ENCODE peak calls at places on chromosomes 4 and X, in six cellular contexts. A is heart right ventricle, F is H9, N is upper lobe of left lung, O is WTC11, C is cardiac muscle cell. J is an unnamed sample.

GRCh38 chr4:7382634-7383014 is 52.1 kb downstream of the PSAPL1 start:
- DNase-seq in C (no peak), N (no peak), A (no peak), O (no peak), F (no peak), J (no peak)

GRCh38 chrX:145068450-145068849 is 178.9 kb upstream of the SPANXN1 start:
- DNase-seq in N (no peak), F (no peak), O (no peak), A (no peak), C (no peak), J (no peak)

GRCh38 chr4:176718881-176719280 is 73.8 kb downstream of the VEGFC start:
- DNase-seq in O (no peak), N (no peak), A (no peak), F (no peak), C (no peak), J (no peak)

GRCh38 chr4:147134536-147135210 is 189.0 kb upstream of the TTC29 start:
- DNase-seq in A (no peak), O (no peak), F (no peak), C (peak), N (no peak), J (no peak)

GRCh38 chrX:136176399-136176825 is 29.1 kb downstream of the FHL1 start:
- DNase-seq in F (no peak), O (no peak), N (no peak), A (no peak), C (peak), J (no peak)

GRCh38 chrX:71621644-71622346 is 3.5 kb upstream of the CXCR3 start:
- DNase-seq in N (no peak), A (no peak), F (no peak), O (no peak), C (peak), J (no peak)

GRCh38 chr4:14375816-14376215 is 626.5 kb upstream of the CPEB2 start:
- DNase-seq in N (no peak), O (no peak), F (no peak), A (no peak), C (peak), J (no peak)

GRCh38 chr4:184306470-184306869 is 88.8 kb upstream of the ENPP6 start:
- DNase-seq in A (no peak), F (no peak), N (no peak), O (no peak), C (no peak), J (no peak)

GRCh38 chr4:101162990-101163380 is 184.3 kb downstream of the PPP3CA start:
- DNase-seq in O (no peak), A (no peak), F (no peak), C (no peak), N (no peak), J (no peak)

GRCh38 chr4:26144526-26145167 is 176.2 kb upstream of the RBPJ start:
- DNase-seq in N (no peak), A (no peak), C (no peak), F (no peak), O (no peak), J (no peak)

GRCh38 chr4:15035152-15035551 is 32.9 kb downstream of the CPEB2 start:
- DNase-seq in N (no peak), O (no peak), A (no peak), C (no peak), F (no peak), J (no peak)

GRCh38 chr4:10589808-10590207 is 94.8 kb downstream of the CLNK start:
- DNase-seq in A (no peak), N (no peak), O (no peak), F (no peak), C (peak), J (no peak)

GRCh38 chr4:153792893-153793227 is 4.0 kb upstream of the SFRP2 start:
- DNase-seq in C (no peak), N (no peak), O (peak), F (peak), A (no peak), J (no peak)

GRCh38 chr4:138311771-138312535 is 69.8 kb upstream of the SLC7A11 start:
- DNase-seq in C (peak), F (no peak), O (no peak), A (no peak), N (no peak), J (no peak)

GRCh38 chr4:4480685-4481393 is 61.0 kb downstream of the STX18 start:
- DNase-seq in N (no peak), C (no peak), F (no peak), O (no peak), A (no peak), J (no peak)

GRCh38 chrX:153471663-153472280 is 1.4 kb upstream of the HAUS7 start:
- DNase-seq in F (no peak), C (peak), A (no peak), N (no peak), O (no peak), J (no peak)

GRCh38 chr4:111770514-111770913 is 374.7 kb upstream of the FAM241A start:
- DNase-seq in O (no peak), C (no peak), N (no peak), F (no peak), A (no peak), J (no peak)

GRCh38 chr4:85717366-85717765 is 242.4 kb downstream of the ARHGAP24 start:
- DNase-seq in O (no peak), F (no peak), C (peak), A (no peak), N (no peak), J (no peak)

GRCh38 chrX:1673337-1673736 is 58.5 kb downstream of the ASMT start:
- DNase-seq in F (peak), N (no peak), A (no peak), O (peak), C (peak), J (no peak)

GRCh38 chr4:5568931-5569330 is 139.4 kb downstream of the EVC2 start:
- DNase-seq in C (no peak), N (no peak), A (no peak), F (no peak), O (no peak), J (no peak)

GRCh38 chrX:130179579-130180215 is 7.9 kb downstream of the RAB33A start:
- DNase-seq in N (no peak), F (no peak), C (peak), O (no peak), A (no peak), J (no peak)

GRCh38 chrX:130688360-130688759 is 214.6 kb downstream of the ENOX2 start:
- DNase-seq in F (no peak), N (no peak), A (no peak), O (no peak), C (no peak), J (no peak)

GRCh38 chr4:508675-509373 is 9.8 kb downstream of the PIGG start:
- DNase-seq in C (no peak), N (no peak), F (no peak), O (no peak), A (no peak), J (no peak)

GRCh38 chr4:173503330-173504180 is 26.5 kb downstream of the HAND2 start:
- DNase-seq in F (no peak), C (no peak), O (no peak), N (no peak), A (no peak), J (no peak)

GRCh38 chr4:124753941-124754581 is 41.5 kb upstream of the ANKRD50 start:
- DNase-seq in A (no peak), N (peak), F (no peak), C (peak), O (no peak), J (no peak)

GRCh38 chr4:10013722-10014121 is 7.6 kb downstream of the SLC2A9 start:
- DNase-seq in A (peak), F (peak), C (peak), O (peak), N (peak), J (no peak)

DNA sequence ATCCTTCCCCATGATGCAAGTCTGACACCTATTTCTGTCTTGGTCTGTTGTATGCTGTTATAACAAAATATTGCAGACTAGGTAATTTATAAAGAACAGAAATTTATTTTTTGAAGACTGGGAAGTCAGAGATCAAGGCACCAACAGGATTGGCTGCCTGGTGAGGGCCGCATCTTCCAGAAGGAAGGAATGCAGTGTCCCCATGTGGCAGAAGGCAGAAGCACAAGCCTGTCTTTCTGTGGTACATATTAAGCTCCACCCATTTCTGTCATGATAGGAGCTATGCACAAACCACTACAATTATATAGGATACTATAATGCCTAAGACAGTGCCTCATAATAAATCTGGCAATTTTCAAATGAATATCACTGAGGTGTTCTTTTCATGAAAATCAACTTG is 502.3 kb upstream of the DIAPH2 start:
- DNase-seq in O (peak), F (peak), C (peak), N (no peak), A (no peak), J (no peak)
- TF ChIP-seq CTCF in O (peak), F (peak), C (peak), N (no peak), A (peak), J (peak)

DNA sequence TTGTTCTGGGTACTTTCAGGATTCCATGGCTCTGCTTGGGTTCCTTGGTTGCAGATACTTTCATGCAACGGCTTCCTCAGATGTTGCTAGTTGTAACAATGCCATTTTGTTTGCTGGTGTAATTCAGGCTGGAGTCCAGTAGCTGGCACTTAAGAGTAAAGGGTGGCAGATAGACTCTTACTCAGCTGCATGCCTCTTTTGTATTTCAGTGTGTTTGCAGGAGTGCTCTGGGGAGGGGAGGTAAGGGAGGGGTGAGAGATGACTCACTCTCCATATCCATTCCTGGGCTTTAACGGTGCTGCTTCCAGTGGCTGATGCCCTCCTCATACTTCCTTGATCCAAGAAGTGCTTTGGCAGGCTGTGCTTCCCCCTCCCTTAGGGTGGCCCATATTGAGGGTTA is 155.2 kb downstream of the ZNF330 start:
- DNase-seq in F (peak), O (no peak), A (no peak), C (peak), N (peak), J (no peak)
- TF ChIP-seq CTCF in F (peak), O (no peak), A (peak), C (peak), N (no peak), J (no peak)

GRCh38 chrX:132463411-132463810 is 25.4 kb downstream of the MBNL3 start:
- DNase-seq in C (no peak), A (no peak), F (no peak), O (peak), N (no peak), J (no peak)
- TF ChIP-seq CTCF in C (peak), A (peak), F (peak), O (peak), N (peak), J (peak)

DNA sequence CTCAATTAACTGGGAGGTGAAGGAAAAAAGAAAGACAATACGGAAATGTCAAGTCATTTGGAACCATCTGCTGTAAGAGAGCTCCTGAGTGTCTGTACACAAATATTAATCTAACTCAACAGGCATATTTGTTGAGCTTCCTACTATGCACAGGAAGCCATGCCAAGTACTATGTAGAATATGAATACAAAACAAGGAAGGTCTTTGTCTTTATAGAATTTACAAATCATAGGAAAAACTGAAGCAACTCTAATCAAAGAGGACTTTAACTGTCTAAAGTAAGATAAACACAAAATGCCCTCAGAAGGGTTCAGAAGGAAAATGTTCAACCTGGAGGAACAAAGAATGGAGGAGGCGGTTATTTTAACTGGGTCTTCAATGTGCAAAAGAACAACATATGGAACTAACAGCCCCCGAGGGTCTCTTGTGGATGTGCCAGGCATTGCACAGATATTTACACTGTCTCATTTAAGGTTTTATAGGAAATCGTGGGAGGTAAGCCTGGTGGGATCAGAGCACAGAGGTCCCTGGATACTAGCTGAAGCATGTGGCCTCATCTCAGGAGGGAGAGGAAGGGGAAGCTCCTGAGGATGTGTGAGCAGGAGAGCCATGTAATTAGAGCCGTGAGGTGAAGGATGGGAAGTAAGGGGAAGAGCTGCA is 5.8 kb downstream of the FAM114A1 start:
- DNase-seq in N (no peak), F (no peak), A (no peak), O (no peak), C (no peak), J (no peak)
- TF ChIP-seq CTCF in N (no peak), F (peak), A (no peak), O (no peak), C (no peak), J (no peak)

GRCh38 chrX:54248309-54248708 is 65.3 kb upstream of the FAM120C start:
- DNase-seq in F (no peak), N (no peak), O (no peak), A (no peak), C (peak), J (no peak)
- TF ChIP-seq CTCF in F (peak), N (no peak), O (no peak), A (peak), C (peak), J (peak)

GRCh38 chr4:106136777-106137331 is 179.2 kb downstream of the TBCK start:
- DNase-seq in O (no peak), F (no peak), A (no peak), C (no peak), N (no peak), J (no peak)

GRCh38 chr4:106142616-106143015 is 173.4 kb downstream of the TBCK start:
- DNase-seq in N (no peak), F (no peak), O (no peak), A (no peak), C (no peak), J (no peak)

GRCh38 chr4:106140601-106141000 is 175.4 kb downstream of the TBCK start:
- DNase-seq in N (no peak), O (no peak), A (no peak), C (no peak), F (no peak), J (no peak)
- TF ChIP-seq CTCF in N (no peak), O (no peak), A (no peak), C (no peak), F (peak), J (no peak)

GRCh38 chrX:131763674-131764073 is 219.8 kb downstream of the OR13H1 start:
- DNase-seq in C (no peak), N (peak), F (no peak), O (no peak), A (no peak), J (no peak)
- TF ChIP-seq CTCF in C (no peak), N (peak), F (peak), O (no peak), A (no peak), J (no peak)

GRCh38 chrX:106035064-106035463 is 3.5 kb downstream of the SERPINA7 start:
- DNase-seq in A (no peak), F (no peak), O (no peak), C (peak), N (no peak), J (no peak)
- TF ChIP-seq CTCF in A (peak), F (peak), O (peak), C (peak), N (no peak), J (peak)

DNA sequence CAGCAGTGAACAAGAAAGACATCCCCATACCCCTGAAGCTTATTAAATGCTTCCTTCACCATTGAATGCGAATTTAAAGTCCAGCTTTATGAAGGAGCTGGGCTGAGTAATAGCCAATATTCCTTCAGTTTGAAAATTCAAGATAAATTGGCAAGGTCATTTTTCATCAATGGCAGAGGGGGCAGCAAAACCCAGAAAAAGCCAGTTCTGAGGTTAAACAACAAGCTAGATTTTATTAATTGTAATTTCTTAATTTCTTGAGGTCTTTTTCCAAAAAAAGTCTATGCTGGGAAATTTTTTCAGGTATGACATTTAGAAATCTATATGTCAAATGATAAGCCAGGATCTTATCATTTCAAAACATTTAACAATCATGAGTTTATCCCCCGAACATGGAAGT is 808.9 kb downstream of the RPA4 start:
- DNase-seq in A (no peak), C (no peak), O (no peak), N (no peak), F (no peak), J (no peak)
- TF ChIP-seq CTCF in A (no peak), C (no peak), O (no peak), N (no peak), F (peak), J (no peak)

GRCh38 chrX:46571423-46572294 is 1.9 kb upstream of the CHST7 start:
- DNase-seq in C (no peak), F (peak), O (no peak), N (no peak), A (no peak), J (no peak)

GRCh38 chrX:46573331-46573895 is at the start of gene CHST7:
- DNase-seq in O (peak), A (peak), F (peak), N (peak), C (peak), J (peak)

GRCh38 chrX:46573896-46574336 is 351 bp downstream of the CHST7 start:
- DNase-seq in O (peak), C (peak), N (peak), F (peak), A (peak), J (no peak)

GRCh38 chrX:46574337-46574940 is 874 bp downstream of the CHST7 start:
- DNase-seq in O (peak), N (no peak), A (peak), C (peak), F (peak), J (no peak)

GRCh38 chrX:46572295-46572936 is 1.1 kb upstream of the CHST7 start:
- DNase-seq in O (no peak), N (no peak), A (no peak), F (no peak), C (no peak), J (no peak)
- TF ChIP-seq CTCF in O (no peak), N (no peak), A (no peak), F (no peak), C (no peak), J (no peak)